ENCODE peak calls at places on chromosomes 2 and 18, in six cellular contexts. Z is transverse colon, A is body of pancreas, L is lower leg skin, S is NB4, N is uterus. Y is an unnamed sample.
A peak's percentile ranks its signal among the peaks of the same experiment; 100 is the strongest.

GRCh38 chr2:25323042-25323514 is 18.6 kb downstream of the DNMT3A start:
- DNase-seq in Z (no peak), A (no peak), L (no peak), S (no peak), N (no peak), Y (no peak)

GRCh38 chr2:215826838-215827441 is 186.4 kb downstream of the MREG start:
- DNase-seq in Z (no peak), A (no peak), L (no peak), S (no peak), N (no peak), Y (no peak)

GRCh38 chr2:208064220-208064951 is 39.1 kb upstream of the PLEKHM3 start:
- DNase-seq in Z (no peak), A (no peak), L (no peak), S (peak; percentile 70), N (no peak), Y (peak; percentile 43)

GRCh38 chr2:237253046-237253723 is 160.8 kb downstream of the COL6A3 start:
- DNase-seq in Z (no peak), A (no peak), L (no peak), S (no peak), N (no peak), Y (no peak)

GRCh38 chr2:2641541-2642410 is 310.7 kb upstream of the MYT1L start:
- DNase-seq in Z (no peak), A (no peak), L (no peak), S (no peak), N (no peak), Y (no peak)

GRCh38 chr2:145617906-145618305 is 1098.0 kb upstream of the ZEB2 start:
- DNase-seq in Z (no peak), A (no peak), L (no peak), S (no peak), N (no peak), Y (no peak)

GRCh38 chr2:179745615-179746263 is 115.7 kb downstream of the ZNF385B start:
- DNase-seq in Z (no peak), A (no peak), L (no peak), S (no peak), N (no peak), Y (no peak)

GRCh38 chr18:58788971-58789797 is 75.5 kb upstream of the ZNF532 start:
- DNase-seq in Z (no peak), A (no peak), L (no peak), S (no peak), N (no peak), Y (no peak)

GRCh38 chr18:39460136-39460535 is 1894.5 kb upstream of the CELF4 start:
- DNase-seq in Z (no peak), A (no peak), L (no peak), S (no peak), N (no peak), Y (no peak)

GRCh38 chr2:237280235-237280634 is 133.7 kb downstream of the COL6A3 start:
- DNase-seq in Z (no peak), A (peak; percentile 27), L (no peak), S (no peak), N (no peak), Y (no peak)

GRCh38 chr2:66813525-66813924 is 378.6 kb downstream of the MEIS1 start:
- DNase-seq in Z (no peak), A (no peak), L (no peak), S (no peak), N (no peak), Y (no peak)

GRCh38 chr2:96254592-96254991 is 11.2 kb downstream of the TMEM127 start:
- DNase-seq in Z (no peak), A (peak; percentile 27), L (no peak), S (no peak), N (no peak), Y (no peak)

GRCh38 chr2:42959148-42959992 is 167.0 kb upstream of the HAAO start:
- DNase-seq in Z (no peak), A (peak; percentile 43), L (no peak), S (peak; percentile 97), N (peak; percentile 87), Y (no peak)

GRCh38 chr2:25409468-25409867 is 67.7 kb upstream of the DNMT3A start:
- DNase-seq in Z (no peak), A (no peak), L (no peak), S (no peak), N (no peak), Y (no peak)

GRCh38 chr2:236745420-236746210 is 176.0 kb downstream of the ACKR3 start:
- DNase-seq in Z (no peak), A (peak; percentile 50), L (peak; percentile 89), S (no peak), N (no peak), Y (no peak)

GRCh38 chr18:9069482-9070059 is 32.9 kb upstream of the NDUFV2 start:
- DNase-seq in Z (no peak), A (peak; percentile 8), L (no peak), S (no peak), N (no peak), Y (no peak)

GRCh38 chr2:152238021-152238420 is 62.5 kb upstream of the STAM2 start:
- DNase-seq in Z (no peak), A (no peak), L (no peak), S (no peak), N (no peak), Y (no peak)

GRCh38 chr2:189165656-189166380 is 13.7 kb downstream of the COL5A2 start:
- DNase-seq in Z (no peak), A (no peak), L (no peak), S (no peak), N (no peak), Y (no peak)

GRCh38 chr2:127293386-127293757 is 572 bp downstream of the ERCC3 start:
- DNase-seq in Z (no peak), A (no peak), L (no peak), S (no peak), N (no peak), Y (no peak)

GRCh38 chr2:65778126-65778525 is 345.7 kb upstream of the SPRED2 start:
- DNase-seq in Z (no peak), A (no peak), L (no peak), S (no peak), N (no peak), Y (no peak)

GRCh38 chr2:193581807-193582206 is 1387.1 kb upstream of the TMEFF2 start:
- DNase-seq in Z (no peak), A (no peak), L (no peak), S (no peak), N (no peak), Y (no peak)

GRCh38 chr2:159094173-159094737 is 125.8 kb downstream of the TANC1 start:
- DNase-seq in Z (peak; percentile 66), A (no peak), L (peak; percentile 94), S (no peak), N (peak; percentile 81), Y (no peak)

GRCh38 chr2:108323619-108324018 is 34.9 kb downstream of the SULT1C2 start:
- DNase-seq in Z (no peak), A (no peak), L (no peak), S (no peak), N (no peak), Y (peak; percentile 12)

GRCh38 chr2:83191316-83191715 is 1267.8 kb downstream of the SUCLG1 start:
- DNase-seq in Z (no peak), A (no peak), L (no peak), S (no peak), N (no peak), Y (no peak)

GRCh38 chr2:229431331-229431954 is 160.4 kb upstream of the PID1 start:
- DNase-seq in Z (no peak), A (no peak), L (no peak), S (peak; percentile 44), N (no peak), Y (no peak)

DNA sequence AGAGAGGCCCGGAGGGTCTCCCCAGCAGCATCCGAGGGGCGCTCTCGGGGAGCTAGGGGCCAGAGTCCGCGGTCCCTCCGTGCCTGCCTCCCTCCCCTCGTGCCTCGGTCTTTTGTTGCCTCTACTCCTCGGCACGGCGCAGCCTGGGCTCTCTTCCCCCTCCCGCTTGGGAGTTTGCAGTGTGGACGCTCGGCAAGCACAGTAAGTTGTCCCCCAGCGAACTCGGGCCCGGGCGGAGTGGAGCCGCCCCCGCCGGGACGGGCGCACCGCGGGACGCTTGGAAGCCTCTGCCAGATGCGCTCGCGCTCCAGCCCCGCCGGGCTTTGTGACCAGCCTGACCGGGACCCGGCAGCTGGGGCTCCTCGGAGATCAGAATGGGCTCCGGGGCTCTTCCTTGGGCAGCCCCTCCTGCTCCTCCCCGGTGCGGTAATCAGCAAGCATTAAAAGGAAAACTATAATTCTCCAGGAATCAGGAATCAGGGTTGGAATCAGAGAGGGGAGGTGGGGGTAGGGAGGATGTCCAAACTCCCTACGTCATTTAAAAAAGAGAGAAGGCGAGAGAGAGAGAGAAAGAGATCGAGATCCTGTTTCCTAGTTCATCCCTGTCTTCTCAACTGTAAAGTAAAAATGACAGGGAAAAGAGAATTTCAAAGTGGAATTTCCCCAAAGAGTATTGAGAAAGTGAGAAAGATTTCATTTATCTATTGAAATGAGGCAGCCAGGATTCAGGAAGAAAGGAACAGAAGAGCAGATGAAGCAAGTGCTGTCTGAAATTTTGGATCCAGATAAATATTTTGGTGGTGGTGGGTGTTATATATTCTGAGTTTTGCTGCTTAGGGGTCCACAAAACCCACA is 791 bp upstream of the TMEM200C start:
- DNase-seq in Z (no peak), A (peak; percentile 5), L (peak; percentile 87), S (no peak), N (peak; percentile 40), Y (peak; percentile 47)
- TF ChIP-seq POLR2A in Z (no peak), A (no peak), L (no peak), S (no peak), N (no peak), Y (peak; percentile 21)

GRCh38 chr2:95207111-95207961 is at the start of gene ZNF892:
- DNase-seq in Z (peak; percentile 94), A (peak; percentile 94), L (peak; percentile 98), S (peak; percentile 93), N (peak; percentile 89), Y (peak; percentile 57)
- TF ChIP-seq POLR2A in Z (peak; percentile 35), A (peak; percentile 80), L (no peak), S (no peak), N (peak; percentile 36), Y (peak; percentile 8)

GRCh38 chr2:75645643-75646042 is 940 bp upstream of the MRPL19 start:
- DNase-seq in Z (no peak), A (no peak), L (no peak), S (no peak), N (no peak), Y (no peak)

GRCh38 chr2:75647771-75648170 is 1.2 kb downstream of the MRPL19 start:
- DNase-seq in Z (no peak), A (no peak), L (no peak), S (peak; percentile 31), N (no peak), Y (no peak)

GRCh38 chr2:75646090-75646582 is 447 bp upstream of the MRPL19 start:
- DNase-seq in Z (no peak), A (no peak), L (no peak), S (no peak), N (no peak), Y (no peak)

GRCh38 chr2:75643980-75644379 is 2.6 kb upstream of the MRPL19 start:
- DNase-seq in Z (no peak), A (no peak), L (no peak), S (no peak), N (no peak), Y (no peak)

GRCh38 chr2:75646583-75647425 is at the start of gene MRPL19:
- DNase-seq in Z (peak; percentile 90), A (peak; percentile 91), L (peak; percentile 94), S (peak; percentile 95), N (peak; percentile 79), Y (peak; percentile 79)
- TF ChIP-seq POLR2A in Z (peak; percentile 45), A (peak; percentile 61), L (no peak), S (peak; percentile 56), N (no peak), Y (peak; percentile 59)

DNA sequence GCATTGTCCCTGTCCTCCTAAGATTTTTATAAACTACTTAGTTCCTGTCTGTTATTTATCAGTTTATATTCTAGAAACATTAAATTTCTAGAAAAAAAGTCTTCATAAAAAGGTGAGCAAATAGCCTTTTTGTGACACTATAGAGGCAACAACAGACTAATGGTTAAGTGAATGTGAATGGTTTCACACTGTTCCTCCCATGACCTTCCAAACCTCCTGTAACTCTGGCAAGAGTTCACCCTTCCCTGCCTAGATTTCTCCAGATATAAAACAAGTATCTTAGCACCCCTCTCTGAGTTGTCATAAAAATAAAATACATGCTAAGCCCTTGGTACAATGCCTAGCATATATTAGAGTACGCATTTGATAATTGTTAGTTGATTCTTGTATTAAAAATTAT is 29.2 kb downstream of the COBLL1 start:
- DNase-seq in Z (no peak), A (no peak), L (no peak), S (no peak), N (no peak), Y (no peak)
- TF ChIP-seq POLR2A in Z (no peak), A (no peak), L (no peak), S (no peak), N (no peak), Y (no peak)

Y was measured in H54.